ENCODE peak calls at places on chromosomes 6 and 20, in seven cellular contexts. One of them, this sample, is unnamed.

GRCh38 chr20:47956261-47956995 is 171.1 kb upstream of the SULF2 start:
- DNase-seq in K562: no peak
- DNase-seq in neural progenitor cell: peak
- DNase-seq in choroid plexus epithelial cell: peak
- DNase-seq in tibial nerve: no peak
- DNase-seq in spleen: no peak
- DNase-seq in NB4: no peak
- DNase-seq in this sample: peak

GRCh38 chr6:133835901-133836300 is 53.0 kb upstream of the TCF21 start:
- DNase-seq in K562: no peak
- DNase-seq in neural progenitor cell: no peak
- DNase-seq in choroid plexus epithelial cell: peak
- DNase-seq in tibial nerve: no peak
- DNase-seq in spleen: no peak
- DNase-seq in NB4: no peak
- DNase-seq in this sample: peak

GRCh38 chr6:101402618-101403002 is 9.1 kb downstream of the GRIK2 start:
- DNase-seq in K562: no peak
- DNase-seq in neural progenitor cell: peak
- DNase-seq in choroid plexus epithelial cell: no peak
- DNase-seq in tibial nerve: no peak
- DNase-seq in spleen: no peak
- DNase-seq in NB4: no peak
- DNase-seq in this sample: peak

GRCh38 chr20:2401527-2401926 is 20.8 kb downstream of the TGM6 start:
- DNase-seq in K562: no peak
- DNase-seq in neural progenitor cell: no peak
- DNase-seq in choroid plexus epithelial cell: no peak
- DNase-seq in tibial nerve: no peak
- DNase-seq in spleen: no peak
- DNase-seq in NB4: no peak
- DNase-seq in this sample: no peak

GRCh38 chr6:14784596-14785360 is 461.1 kb upstream of the JARID2 start:
- DNase-seq in K562: no peak
- DNase-seq in neural progenitor cell: peak
- DNase-seq in choroid plexus epithelial cell: no peak
- DNase-seq in tibial nerve: no peak
- DNase-seq in spleen: no peak
- DNase-seq in NB4: no peak
- DNase-seq in this sample: no peak

GRCh38 chr6:108698593-108699289 is 138.0 kb downstream of the FOXO3 start:
- DNase-seq in K562: no peak
- DNase-seq in neural progenitor cell: no peak
- DNase-seq in choroid plexus epithelial cell: no peak
- DNase-seq in tibial nerve: no peak
- DNase-seq in spleen: no peak
- DNase-seq in NB4: no peak
- DNase-seq in this sample: no peak

GRCh38 chr20:58150772-58151171 is 77.7 kb downstream of the ANKRD60 start:
- DNase-seq in K562: no peak
- DNase-seq in neural progenitor cell: peak
- DNase-seq in choroid plexus epithelial cell: no peak
- DNase-seq in tibial nerve: no peak
- DNase-seq in spleen: no peak
- DNase-seq in NB4: no peak
- DNase-seq in this sample: no peak

GRCh38 chr6:44223471-44224153 is at the start of gene SLC29A1:
- DNase-seq in K562: peak
- DNase-seq in neural progenitor cell: peak
- DNase-seq in choroid plexus epithelial cell: peak
- DNase-seq in tibial nerve: peak
- DNase-seq in spleen: peak
- DNase-seq in NB4: peak
- DNase-seq in this sample: peak

GRCh38 chr6:158207452-158207788 is 39.3 kb downstream of the GTF2H5 start:
- DNase-seq in K562: no peak
- DNase-seq in neural progenitor cell: no peak
- DNase-seq in choroid plexus epithelial cell: peak
- DNase-seq in tibial nerve: no peak
- DNase-seq in spleen: no peak
- DNase-seq in NB4: no peak
- DNase-seq in this sample: peak

GRCh38 chr6:140979642-140980091 is 1153.1 kb upstream of the GJE1 start:
- DNase-seq in K562: no peak
- DNase-seq in neural progenitor cell: no peak
- DNase-seq in choroid plexus epithelial cell: peak
- DNase-seq in tibial nerve: peak
- DNase-seq in spleen: no peak
- DNase-seq in NB4: no peak
- DNase-seq in this sample: peak

GRCh38 chr6:56155634-56156141 is 91.7 kb downstream of the COL21A1 start:
- DNase-seq in K562: no peak
- DNase-seq in neural progenitor cell: no peak
- DNase-seq in choroid plexus epithelial cell: no peak
- DNase-seq in tibial nerve: no peak
- DNase-seq in spleen: no peak
- DNase-seq in NB4: no peak
- DNase-seq in this sample: no peak
- TF ChIP-seq CTCF in K562: no peak
- TF ChIP-seq CTCF in neural progenitor cell: no peak
- TF ChIP-seq CTCF in choroid plexus epithelial cell: no peak
- TF ChIP-seq CTCF in tibial nerve: no peak
- TF ChIP-seq CTCF in spleen: no peak
- TF ChIP-seq CTCF in NB4: no peak
- TF ChIP-seq CTCF in this sample: no peak

GRCh38 chr20:53677447-53678314 is 84.0 kb upstream of the ZNF217 start:
- DNase-seq in K562: peak
- DNase-seq in neural progenitor cell: peak
- DNase-seq in choroid plexus epithelial cell: peak
- DNase-seq in tibial nerve: no peak
- DNase-seq in spleen: no peak
- DNase-seq in NB4: peak
- DNase-seq in this sample: peak

GRCh38 chr20:53679597-53680309 is 86.1 kb upstream of the ZNF217 start:
- DNase-seq in K562: no peak
- DNase-seq in neural progenitor cell: peak
- DNase-seq in choroid plexus epithelial cell: no peak
- DNase-seq in tibial nerve: no peak
- DNase-seq in spleen: no peak
- DNase-seq in NB4: no peak
- DNase-seq in this sample: no peak

GRCh38 chr20:53676987-53677386 is 83.3 kb upstream of the ZNF217 start:
- DNase-seq in K562: no peak
- DNase-seq in neural progenitor cell: no peak
- DNase-seq in choroid plexus epithelial cell: no peak
- DNase-seq in tibial nerve: no peak
- DNase-seq in spleen: no peak
- DNase-seq in NB4: no peak
- DNase-seq in this sample: no peak

GRCh38 chr20:53678990-53679596 is 85.5 kb upstream of the ZNF217 start:
- DNase-seq in K562: peak
- DNase-seq in neural progenitor cell: no peak
- DNase-seq in choroid plexus epithelial cell: peak
- DNase-seq in tibial nerve: no peak
- DNase-seq in spleen: no peak
- DNase-seq in NB4: peak
- DNase-seq in this sample: peak

DNA sequence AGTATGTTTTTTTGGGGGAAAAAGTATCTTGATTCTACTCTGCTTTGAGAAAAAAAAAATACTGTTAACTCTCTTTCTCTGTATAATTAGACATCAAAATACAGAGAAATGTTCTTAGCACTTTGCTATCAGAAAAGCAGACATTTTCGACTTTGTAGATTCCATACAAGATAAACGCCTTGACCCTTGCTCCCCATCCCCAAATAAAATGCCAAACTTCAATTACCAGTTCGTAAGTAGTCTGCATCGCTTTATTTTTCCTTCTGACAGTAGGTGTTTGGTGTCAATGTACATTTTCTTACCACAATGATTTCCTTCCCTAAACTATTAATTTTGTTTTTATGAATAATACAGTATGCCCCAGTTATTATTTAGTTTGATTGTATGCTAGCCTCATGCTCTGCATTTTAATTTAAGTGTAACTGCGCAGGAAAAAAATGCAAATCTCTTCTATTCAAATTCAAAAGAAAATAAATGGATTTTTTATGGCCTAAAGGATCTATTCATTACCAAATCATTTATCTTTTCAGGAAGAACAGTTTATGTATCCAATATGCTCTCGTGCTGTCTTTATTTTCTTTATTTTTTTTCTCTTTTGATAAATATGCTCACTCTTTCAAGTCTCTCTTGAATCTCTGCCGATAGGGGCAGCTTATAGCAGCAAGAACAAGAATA is 84.8 kb upstream of the ZNF217 start:
- DNase-seq in K562: no peak
- DNase-seq in neural progenitor cell: no peak
- DNase-seq in choroid plexus epithelial cell: peak
- DNase-seq in tibial nerve: no peak
- DNase-seq in spleen: no peak
- DNase-seq in NB4: no peak
- DNase-seq in this sample: peak
- H3K4me3 ChIP-seq in K562: peak
- H3K4me3 ChIP-seq in neural progenitor cell: no peak
- H3K4me3 ChIP-seq in choroid plexus epithelial cell: no peak
- H3K4me3 ChIP-seq in tibial nerve: no peak
- H3K4me3 ChIP-seq in spleen: no peak
- H3K4me3 ChIP-seq in NB4: peak
- H3K4me3 ChIP-seq in this sample: no peak

GRCh38 chr6:113351183-113351834 is 505.8 kb upstream of the MARCKS start:
- DNase-seq in K562: no peak
- DNase-seq in neural progenitor cell: no peak
- DNase-seq in choroid plexus epithelial cell: peak
- DNase-seq in tibial nerve: no peak
- DNase-seq in spleen: no peak
- DNase-seq in NB4: peak
- DNase-seq in this sample: peak
- TF ChIP-seq CTCF in K562: no peak
- TF ChIP-seq CTCF in neural progenitor cell: no peak
- TF ChIP-seq CTCF in choroid plexus epithelial cell: no peak
- TF ChIP-seq CTCF in tibial nerve: no peak
- TF ChIP-seq CTCF in spleen: no peak
- TF ChIP-seq CTCF in NB4: no peak
- TF ChIP-seq CTCF in this sample: no peak

GRCh38 chr6:35262596-35262995 is 3.1 kb downstream of the ZNF76 start:
- DNase-seq in K562: no peak
- DNase-seq in neural progenitor cell: no peak
- DNase-seq in choroid plexus epithelial cell: peak
- DNase-seq in tibial nerve: no peak
- DNase-seq in spleen: no peak
- DNase-seq in NB4: no peak
- DNase-seq in this sample: no peak

GRCh38 chr6:35259946-35260626 is 551 bp downstream of the ZNF76 start:
- DNase-seq in K562: peak
- DNase-seq in neural progenitor cell: no peak
- DNase-seq in choroid plexus epithelial cell: peak
- DNase-seq in tibial nerve: peak
- DNase-seq in spleen: no peak
- DNase-seq in NB4: peak
- DNase-seq in this sample: peak

GRCh38 chr6:35258858-35259193 is 709 bp upstream of the ZNF76 start:
- DNase-seq in K562: peak
- DNase-seq in neural progenitor cell: no peak
- DNase-seq in choroid plexus epithelial cell: peak
- DNase-seq in tibial nerve: no peak
- DNase-seq in spleen: no peak
- DNase-seq in NB4: no peak
- DNase-seq in this sample: peak

GRCh38 chr6:35259194-35259945 is at the start of gene ZNF76:
- DNase-seq in K562: peak
- DNase-seq in neural progenitor cell: peak
- DNase-seq in choroid plexus epithelial cell: peak
- DNase-seq in tibial nerve: peak
- DNase-seq in spleen: peak
- DNase-seq in NB4: peak
- DNase-seq in this sample: peak

DNA sequence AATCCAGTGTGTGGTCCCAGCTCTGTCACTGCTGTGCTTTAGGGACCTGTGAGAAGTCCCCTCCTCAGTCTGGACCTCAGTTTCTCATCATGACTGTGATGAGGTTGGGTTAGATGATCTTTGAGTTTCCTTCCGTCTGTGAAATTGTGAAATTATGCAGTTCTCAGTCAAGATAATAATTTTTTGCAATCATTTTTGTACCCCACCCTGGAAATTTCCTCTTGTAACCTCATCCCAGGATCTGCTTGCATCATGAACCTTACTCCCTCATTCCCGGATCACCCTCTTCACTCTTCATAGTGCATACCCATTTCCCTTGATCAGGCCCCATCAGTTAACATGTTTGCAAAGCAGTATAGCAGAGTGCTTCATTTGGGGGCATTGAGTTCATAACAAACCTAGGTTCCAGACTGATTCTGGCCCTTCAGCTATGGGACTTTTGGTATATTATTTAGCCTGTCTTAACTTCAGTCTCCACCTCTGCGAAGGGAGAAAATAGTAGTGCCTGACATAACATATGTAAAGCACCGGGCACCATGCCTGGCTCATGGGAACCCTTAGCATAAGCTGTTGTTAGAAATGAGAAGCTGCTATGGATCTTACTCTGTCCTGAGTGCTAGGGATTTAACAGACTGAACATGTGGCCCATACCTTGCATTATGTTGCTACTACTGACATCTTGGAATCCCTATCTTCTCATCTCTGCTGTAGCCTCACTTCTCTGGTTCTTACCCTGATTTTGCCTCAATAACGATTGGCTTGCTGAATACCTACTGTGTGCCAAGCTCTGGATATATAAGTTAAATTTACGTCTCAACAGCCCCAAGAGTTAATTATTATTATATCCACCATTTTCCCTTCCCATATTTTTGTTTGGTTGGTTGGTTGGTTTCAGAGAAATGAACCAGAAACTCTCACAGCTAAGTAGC is 1.4 kb downstream of the ZNF76 start:
- DNase-seq in K562: no peak
- DNase-seq in neural progenitor cell: no peak
- DNase-seq in choroid plexus epithelial cell: no peak
- DNase-seq in tibial nerve: no peak
- DNase-seq in spleen: no peak
- DNase-seq in NB4: no peak
- DNase-seq in this sample: peak
- H3K4me3 ChIP-seq in K562: peak
- H3K4me3 ChIP-seq in neural progenitor cell: peak
- H3K4me3 ChIP-seq in choroid plexus epithelial cell: peak
- H3K4me3 ChIP-seq in tibial nerve: peak
- H3K4me3 ChIP-seq in spleen: no peak
- H3K4me3 ChIP-seq in NB4: peak
- H3K4me3 ChIP-seq in this sample: peak

DNA sequence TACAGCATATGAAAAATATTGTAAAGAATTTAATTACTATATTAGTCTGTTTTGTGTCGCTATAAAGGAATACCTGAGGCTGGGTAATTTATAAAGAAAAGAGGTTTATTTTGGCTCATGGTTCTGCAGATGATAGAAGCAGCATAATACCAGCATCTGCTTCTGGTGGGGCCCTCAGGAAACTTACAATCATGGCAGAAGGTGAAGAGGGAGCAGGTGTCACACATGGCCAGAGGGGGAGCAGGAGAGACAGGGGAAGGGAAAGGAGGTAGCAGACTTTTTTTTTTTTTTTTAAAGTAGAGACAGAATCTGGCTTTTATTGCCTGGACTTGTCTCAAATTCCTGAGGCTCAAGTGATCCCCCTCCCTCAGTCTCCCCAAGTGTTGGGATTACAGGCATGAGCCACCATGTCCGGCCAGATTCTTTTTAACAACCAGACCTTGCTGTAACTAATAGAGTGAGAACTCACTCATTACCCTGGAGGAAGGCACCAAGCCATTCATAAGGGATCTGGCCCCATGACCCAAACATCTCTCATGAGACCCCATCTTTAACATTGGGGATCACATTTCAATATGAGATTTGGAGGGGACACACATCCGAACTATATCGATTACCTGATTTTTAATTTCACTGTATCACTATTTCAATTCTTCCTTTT is 64.6 kb downstream of the MAN1A1 start:
- DNase-seq in K562: peak
- DNase-seq in neural progenitor cell: peak
- DNase-seq in choroid plexus epithelial cell: peak
- DNase-seq in tibial nerve: no peak
- DNase-seq in spleen: no peak
- DNase-seq in NB4: no peak
- DNase-seq in this sample: no peak
- TF ChIP-seq CTCF in K562: peak
- TF ChIP-seq CTCF in neural progenitor cell: peak
- TF ChIP-seq CTCF in choroid plexus epithelial cell: peak
- TF ChIP-seq CTCF in tibial nerve: no peak
- TF ChIP-seq CTCF in spleen: no peak
- TF ChIP-seq CTCF in NB4: no peak
- TF ChIP-seq CTCF in this sample: peak

This sample was measured in cardiac fibroblast.